ENCODE peak calls at places on chromosomes 6 and 20, in ten cellular contexts. J is activated CD8-positive, alpha-beta memory T cell treated with anti-CD3 and anti-CD28 coated beads, Interleukin-2, amount 50 U/mL, for 4 hours; L is mucosa of descending colon; Q is C1 segment of cervical spinal cord; R is astrocyte of the spinal cord; A is ELR; V is HTR-8/SVneo; S is T-cell; H is NCI-H748 treated with DMSO at 0.1 percent for 48 hours; P is HS-5. W is an unnamed sample.

GRCh38 chr6:149437212-149437611 is 37.1 kb downstream of the SUMO4 start:
- DNase-seq in R (no peak), V (no peak), H (no peak), P (no peak), S (no peak), A (no peak), Q (no peak), L (no peak), J (no peak), W (no peak)

GRCh38 chr20:37934634-37935010 is 31.7 kb downstream of the VSTM2L start:
- DNase-seq in L (no peak), J (no peak), V (no peak), P (no peak), H (no peak), Q (no peak), S (no peak), R (no peak), A (no peak), W (no peak)

GRCh38 chr6:132548746-132549463 is 3.6 kb upstream of the TAAR8 start:
- DNase-seq in J (no peak), L (no peak), P (no peak), H (no peak), V (no peak), S (no peak), Q (no peak), A (no peak), R (no peak), W (no peak)

GRCh38 chr6:41159415-41160082 is 3.4 kb downstream of the TREM2 start:
- DNase-seq in A (no peak), V (no peak), R (no peak), H (peak), Q (no peak), S (no peak), J (no peak), P (no peak), L (no peak), W (no peak)

GRCh38 chr20:58374027-58374850 is 14.8 kb upstream of the VAPB start:
- DNase-seq in J (no peak), S (no peak), P (no peak), R (no peak), A (no peak), Q (peak), H (no peak), V (no peak), L (no peak), W (no peak)

GRCh38 chr6:6725120-6725833 is 136.8 kb downstream of the LY86 start:
- DNase-seq in Q (no peak), L (peak), S (no peak), V (no peak), P (no peak), R (no peak), H (no peak), A (no peak), J (no peak), W (no peak)

GRCh38 chr20:51542894-51543788 is 622 bp upstream of the NFATC2 start:
- DNase-seq in V (no peak), R (no peak), L (peak), Q (no peak), J (no peak), S (no peak), P (no peak), H (no peak), A (no peak), W (no peak)

GRCh38 chr6:13908955-13909381 is 15.8 kb upstream of the RNF182 start:
- DNase-seq in Q (no peak), H (peak), V (peak), R (peak), S (peak), L (no peak), P (peak), A (peak), J (peak), W (peak)

GRCh38 chr6:144575327-144575726 is 290.2 kb downstream of the UTRN start:
- DNase-seq in L (no peak), R (no peak), S (no peak), V (no peak), Q (no peak), H (no peak), A (no peak), J (no peak), P (no peak), W (no peak)

GRCh38 chr6:16806363-16806762 is 45.1 kb upstream of the ATXN1 start:
- DNase-seq in A (no peak), H (no peak), V (no peak), L (no peak), Q (no peak), P (no peak), S (no peak), R (no peak), J (no peak), W (no peak)

GRCh38 chr6:139327038-139327437 is 35.2 kb upstream of the TXLNB start:
- DNase-seq in R (no peak), V (no peak), S (no peak), J (no peak), H (no peak), L (no peak), P (no peak), A (no peak), Q (no peak), W (no peak)

GRCh38 chr6:99641270-99641669 is 34.6 kb downstream of the PRDM13 start:
- DNase-seq in H (no peak), A (no peak), Q (no peak), P (no peak), V (no peak), R (no peak), J (no peak), L (no peak), S (no peak), W (no peak)

GRCh38 chr20:59515013-59515905 is 89.1 kb upstream of the PHACTR3 start:
- DNase-seq in H (peak), V (peak), J (no peak), R (peak), L (peak), Q (peak), A (peak), S (no peak), P (no peak), W (peak)

GRCh38 chr20:24619212-24619611 is 149.8 kb downstream of the SYNDIG1 start:
- DNase-seq in H (no peak), Q (no peak), S (no peak), A (no peak), P (no peak), V (no peak), R (no peak), J (no peak), L (no peak), W (no peak)

W was measured in dermis blood vessel endothelial cell.